ENCODE peak calls at places on chromosomes 2 and 18, in four cellular contexts. M, V, Z and N are unnamed samples.

GRCh38 chr2:170815746-170816498 is 765 bp upstream of the GAD1 start:
- DNase-seq in V (peak), Z (peak), M (peak), N (peak)

GRCh38 chr2:98768765-98769476 is 38.0 kb upstream of the MGAT4A start:
- DNase-seq in M (no peak), V (peak), Z (no peak), N (no peak)

GRCh38 chr2:120854014-120854620 is 118.4 kb downstream of the GLI2 start:
- DNase-seq in V (no peak), M (no peak), Z (no peak), N (no peak)

GRCh38 chr2:198483046-198483445 is 678.7 kb downstream of the PLCL1 start:
- DNase-seq in M (no peak), V (no peak), Z (no peak), N (no peak)

GRCh38 chr2:235500761-235501662 is 7.2 kb downstream of the AGAP1 start:
- DNase-seq in V (peak), Z (no peak), M (peak), N (peak)

GRCh38 chr2:72862239-72862988 is 24.8 kb upstream of the SPR start:
- DNase-seq in V (peak), M (peak), Z (peak), N (peak)

GRCh38 chr2:153886833-153887232 is 15.1 kb downstream of the GALNT13 start:
- DNase-seq in V (no peak), M (no peak), Z (no peak), N (no peak)

GRCh38 chr2:200127852-200128251 is 172.5 kb downstream of the MAIP1 start:
- DNase-seq in M (peak), V (peak), Z (no peak), N (peak)

GRCh38 chr18:6729247-6730091 is at the start of gene ARHGAP28:
- DNase-seq in V (peak), M (peak), Z (peak), N (peak)

GRCh38 chr2:62426005-62426912 is 79.7 kb downstream of the TMEM17 start:
- DNase-seq in M (no peak), Z (no peak), V (no peak), N (no peak)

GRCh38 chr2:2590796-2591541 is 259.9 kb upstream of the MYT1L start:
- DNase-seq in Z (no peak), V (no peak), M (no peak), N (no peak)

GRCh38 chr2:176079851-176080539 is 3.8 kb downstream of the EVX2 start:
- DNase-seq in M (peak), V (peak), Z (peak), N (peak)

GRCh38 chr18:12029786-12030571 is 48.7 kb downstream of the IMPA2 start:
- DNase-seq in V (no peak), Z (no peak), M (no peak), N (no peak)

GRCh38 chr2:228731517-228731916 is 539.6 kb downstream of the PID1 start:
- DNase-seq in V (peak), Z (no peak), M (peak), N (peak)

GRCh38 chr2:129253461-129253812 is 726.0 kb upstream of the RAB6C start:
- DNase-seq in M (no peak), V (peak), Z (no peak), N (no peak)

GRCh38 chr2:45477546-45477945 is 133.5 kb downstream of the SRBD1 start:
- DNase-seq in V (no peak), M (no peak), Z (no peak), N (no peak)

GRCh38 chr2:62277688-62278087 is 81.8 kb downstream of the B3GNT2 start:
- DNase-seq in M (no peak), V (no peak), Z (no peak), N (no peak)

GRCh38 chr2:120859814-120860578 is 124.3 kb downstream of the GLI2 start:
- DNase-seq in M (no peak), Z (no peak), V (no peak), N (no peak)

GRCh38 chr2:88729061-88729745 is 37.7 kb downstream of the RPIA start:
- DNase-seq in Z (no peak), V (peak), M (no peak), N (peak)

GRCh38 chr2:1283856-1284255 is 129.4 kb upstream of the TPO start:
- DNase-seq in Z (no peak), V (no peak), M (no peak), N (no peak)
- H3K4me3 ChIP-seq in Z (no peak), V (no peak), M (no peak), N (no peak)

GRCh38 chr2:55057474-55057873 is 7.2 kb upstream of the RTN4 start:
- DNase-seq in M (no peak), V (no peak), Z (no peak), N (no peak)

GRCh38 chr2:55052087-55053061 is 2.1 kb upstream of the RTN4 start:
- DNase-seq in V (no peak), Z (peak), M (peak), N (peak)

GRCh38 chr2:55056024-55056521 is 5.8 kb upstream of the RTN4 start:
- DNase-seq in Z (no peak), M (peak), V (peak), N (peak)

GRCh38 chr2:55054076-55054475 is 3.8 kb upstream of the RTN4 start:
- DNase-seq in V (no peak), Z (peak), M (no peak), N (no peak)

DNA sequence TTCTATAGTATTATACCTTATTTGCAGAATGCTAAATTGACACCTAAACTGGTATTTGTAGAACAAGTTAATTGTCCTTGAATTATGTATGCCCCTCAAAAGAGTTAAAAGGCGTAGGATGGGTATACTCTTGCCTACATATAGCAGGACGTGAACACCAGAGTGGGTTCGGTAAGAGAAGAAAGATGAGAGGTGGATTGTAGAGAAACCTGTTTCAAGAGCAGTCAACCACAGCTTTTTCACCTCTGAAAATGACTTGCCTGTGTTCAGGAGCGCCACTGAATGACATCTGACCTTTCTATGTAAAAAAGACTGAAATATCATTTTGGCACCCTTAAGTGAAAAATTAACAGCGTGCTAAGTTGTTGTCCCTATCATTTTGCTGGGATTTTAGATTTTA is 4.2 kb upstream of the RTN4 start:
- DNase-seq in V (no peak), M (no peak), Z (peak), N (no peak)
- H3K4me3 ChIP-seq in V (no peak), M (no peak), Z (peak), N (no peak)

DNA sequence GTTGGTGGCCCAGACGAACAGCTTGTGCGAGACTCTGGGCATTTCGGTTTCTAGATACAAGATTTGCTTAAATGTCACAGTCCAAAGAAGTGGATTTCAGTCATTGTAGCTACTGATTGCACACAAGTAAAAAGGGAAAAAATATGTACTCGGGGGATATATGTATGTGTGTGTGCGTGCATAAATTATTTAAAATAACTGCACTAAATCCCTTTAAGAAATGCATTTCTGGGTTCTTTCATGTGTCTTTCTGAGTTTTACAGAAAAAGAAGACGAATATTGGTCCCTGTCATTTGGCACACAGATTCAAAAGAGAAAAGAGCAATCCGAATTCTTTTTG is 2.1 kb upstream of the EPHA4 start:
- DNase-seq in V (no peak), M (no peak), Z (no peak), N (no peak)
- H3K4me3 ChIP-seq in V (peak), M (peak), Z (peak), N (peak)

GRCh38 chr2:239530749-239531316 is 130.0 kb upstream of the HDAC4 start:
- DNase-seq in Z (no peak), M (no peak), V (no peak), N (no peak)

GRCh38 chr2:239529313-239530015 is 128.6 kb upstream of the HDAC4 start:
- DNase-seq in Z (no peak), V (no peak), M (no peak), N (no peak)

GRCh38 chr2:239532305-239532649 is 131.5 kb upstream of the HDAC4 start:
- DNase-seq in V (no peak), Z (no peak), M (no peak), N (no peak)

GRCh38 chr2:239532859-239533258 is 132.0 kb upstream of the HDAC4 start:
- DNase-seq in Z (no peak), V (no peak), M (no peak), N (no peak)

DNA sequence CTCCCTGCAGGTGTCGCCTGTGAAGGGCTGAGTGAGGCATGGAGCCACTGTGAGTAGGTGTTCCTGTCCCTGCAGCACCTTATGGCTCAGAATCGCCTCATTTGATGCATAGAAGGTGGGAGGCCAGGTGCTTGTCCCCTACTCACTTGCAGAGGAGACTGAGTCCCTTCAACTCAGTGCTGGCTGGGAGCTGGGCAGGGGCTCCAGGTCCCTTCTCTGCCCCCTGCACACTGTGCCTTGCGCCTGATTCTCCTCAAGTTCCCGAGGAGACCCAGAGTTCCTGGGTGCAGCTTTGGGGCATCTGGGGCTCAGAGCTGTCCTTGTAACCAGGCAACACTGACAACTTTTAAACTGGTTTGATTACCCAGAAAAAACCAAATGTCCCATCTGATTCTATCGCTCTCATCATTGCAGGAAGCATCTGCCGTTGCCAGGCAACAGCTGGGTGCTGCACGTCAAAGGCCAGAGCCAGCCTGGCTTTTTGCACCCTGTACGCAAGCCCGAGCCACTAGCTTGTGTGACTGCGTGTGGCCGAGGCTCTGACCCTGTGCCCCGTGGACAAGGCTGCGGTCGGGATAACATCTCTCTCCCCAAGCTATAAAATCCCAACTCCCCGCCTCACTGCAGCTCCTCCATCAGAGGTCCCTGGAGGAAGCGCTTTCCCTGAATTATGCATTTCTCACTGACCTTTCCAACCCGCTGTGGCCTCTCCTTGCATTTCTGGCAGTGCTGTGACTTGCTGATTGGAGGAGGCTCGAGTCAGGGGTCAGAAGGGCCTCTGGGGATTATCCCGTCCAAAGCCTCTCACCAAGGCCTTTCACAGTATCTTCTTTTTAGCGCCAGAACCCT is 130.9 kb upstream of the HDAC4 start:
- DNase-seq in Z (no peak), V (no peak), M (no peak), N (peak)
- H3K4me3 ChIP-seq in Z (no peak), V (no peak), M (no peak), N (no peak)

GRCh38 chr2:157837851-157838441 is 38.2 kb downstream of the ACVR1 start:
- DNase-seq in V (peak), Z (no peak), M (peak), N (peak)
- H3K4me3 ChIP-seq in V (no peak), Z (no peak), M (peak), N (peak)

GRCh38 chr2:58354230-58354629 is 113.1 kb upstream of the FANCL start:
- DNase-seq in V (no peak), M (no peak), Z (no peak), N (no peak)
- H3K4me3 ChIP-seq in V (no peak), M (no peak), Z (no peak), N (no peak)

GRCh38 chr18:13700153-13700552 is 26.2 kb downstream of the FAM210A start:
- DNase-seq in V (no peak), Z (no peak), M (no peak), N (no peak)
- H3K4me3 ChIP-seq in V (no peak), Z (no peak), M (no peak), N (no peak)

DNA sequence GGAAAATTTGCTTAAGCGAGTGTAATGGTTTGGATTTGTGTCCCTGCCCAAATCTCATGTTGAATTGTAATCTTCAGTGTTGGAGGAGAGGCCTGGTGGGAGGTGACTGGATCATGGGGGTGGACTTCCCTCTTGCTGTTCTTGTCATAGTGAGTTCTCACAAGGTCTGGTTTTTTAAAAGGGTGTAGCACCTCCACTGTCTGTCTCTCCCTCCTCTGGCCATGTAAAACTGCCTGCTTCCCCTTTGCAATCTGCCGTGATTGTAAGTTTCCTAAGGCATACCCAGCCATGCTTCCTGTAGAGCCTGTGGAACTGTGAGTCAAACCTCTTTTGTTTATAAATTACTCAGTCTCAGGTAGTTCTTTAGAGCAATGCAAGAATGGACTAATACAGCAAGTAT is 6.6 kb downstream of the YIPF4 start:
- DNase-seq in M (peak), V (no peak), Z (no peak), N (no peak)
- H3K4me3 ChIP-seq in M (no peak), V (no peak), Z (no peak), N (no peak)